ENCODE peak calls at places on chromosomes 11 and 22, in ten cellular contexts. Z is aorta, S is choroid plexus epithelial cell, V is foreskin keratinocyte, I is fibroblast of mammary gland, N is left lobe of liver, B is endothelial cell, J is HS-27A, L is breast epithelium, O is neural crest cell. Y is an unnamed sample.

GRCh38 chr11:95569207-95569606 is 220.4 kb downstream of the FAM76B start:
- DNase-seq in Z (no peak), S (no peak), V (no peak), I (no peak), N (no peak), B (no peak), J (no peak), L (no peak), O (no peak), Y (no peak)

GRCh38 chr11:100785148-100785983 is 98.3 kb downstream of the ARHGAP42 start:
- DNase-seq in Z (no peak), S (no peak), V (no peak), I (no peak), N (no peak), B (no peak), J (no peak), L (no peak), O (no peak), Y (no peak)

GRCh38 chr11:75495749-75496641 is 29.7 kb downstream of the GDPD5 start:
- DNase-seq in Z (no peak), S (no peak), V (no peak), I (no peak), N (no peak), B (peak), J (no peak), L (no peak), O (no peak), Y (peak)

GRCh38 chr11:72684236-72684912 is 10.2 kb upstream of the PDE2A start:
- DNase-seq in Z (peak), S (peak), V (peak), I (peak), N (no peak), B (peak), J (peak), L (peak), O (peak), Y (peak)

GRCh38 chr22:45227645-45228400 is 12.9 kb downstream of the KIAA0930 start:
- DNase-seq in Z (peak), S (no peak), V (no peak), I (no peak), N (no peak), B (no peak), J (no peak), L (no peak), O (no peak), Y (no peak)

GRCh38 chr11:2424811-2425495 is 19.4 kb downstream of the TRPM5 start:
- DNase-seq in Z (no peak), S (no peak), V (no peak), I (no peak), N (no peak), B (no peak), J (no peak), L (no peak), O (no peak), Y (no peak)

GRCh38 chr11:72079776-72080325 is 491 bp downstream of the NUMA1 start:
- DNase-seq in Z (no peak), S (no peak), V (no peak), I (no peak), N (no peak), B (no peak), J (peak), L (no peak), O (peak), Y (no peak)

GRCh38 chr11:31720225-31720624 is 90.9 kb downstream of the PAX6 start:
- DNase-seq in Z (no peak), S (peak), V (no peak), I (no peak), N (no peak), B (no peak), J (no peak), L (no peak), O (no peak), Y (no peak)

GRCh38 chr11:8403310-8403709 is 139.6 kb upstream of the LMO1 start:
- DNase-seq in Z (no peak), S (peak), V (no peak), I (peak), N (no peak), B (no peak), J (no peak), L (no peak), O (no peak), Y (no peak)

GRCh38 chr11:69232821-69233760 is 60.9 kb upstream of the MYEOV start:
- DNase-seq in Z (no peak), S (no peak), V (no peak), I (no peak), N (peak), B (no peak), J (no peak), L (peak), O (no peak), Y (no peak)

GRCh38 chr11:114650661-114651060 is 27.7 kb upstream of the NXPE2 start:
- DNase-seq in Z (no peak), S (no peak), V (no peak), I (no peak), N (no peak), B (no peak), J (no peak), L (no peak), O (no peak), Y (no peak)

GRCh38 chr11:100709233-100709999 is 22.3 kb downstream of the ARHGAP42 start:
- DNase-seq in Z (no peak), S (peak), V (peak), I (peak), N (no peak), B (no peak), J (no peak), L (no peak), O (no peak), Y (no peak)

GRCh38 chr22:45785458-45785857 is 113.8 kb downstream of the ATXN10 start:
- DNase-seq in Z (no peak), S (peak), V (peak), I (peak), N (peak), B (no peak), J (no peak), L (no peak), O (no peak), Y (no peak)

GRCh38 chr11:43765194-43765593 is 84.7 kb downstream of the HSD17B12 start:
- DNase-seq in Z (no peak), S (no peak), V (no peak), I (no peak), N (no peak), B (no peak), J (no peak), L (no peak), O (no peak), Y (no peak)

GRCh38 chr11:128731041-128731663 is 37.3 kb downstream of the FLI1 start:
- DNase-seq in Z (no peak), S (no peak), V (no peak), I (no peak), N (no peak), B (no peak), J (no peak), L (no peak), O (no peak), Y (no peak)

GRCh38 chr11:68509105-68509504 is 48.6 kb downstream of the PPP6R3 start:
- DNase-seq in Z (no peak), S (no peak), V (no peak), I (peak), N (no peak), B (no peak), J (no peak), L (no peak), O (no peak), Y (no peak)

GRCh38 chr11:120182790-120183491 is 27.9 kb upstream of the OAF start:
- DNase-seq in Z (no peak), S (no peak), V (peak), I (peak), N (peak), B (peak), J (no peak), L (no peak), O (no peak), Y (peak)

GRCh38 chr11:113992459-113993105 is 17.7 kb downstream of the HTR3A start:
- DNase-seq in Z (no peak), S (no peak), V (no peak), I (no peak), N (no peak), B (no peak), J (no peak), L (no peak), O (no peak), Y (peak)

GRCh38 chr11:19676508-19677379 is 35.9 kb upstream of the NAV2 start:
- DNase-seq in Z (no peak), S (no peak), V (no peak), I (no peak), N (no peak), B (peak), J (no peak), L (no peak), O (no peak), Y (no peak)

GRCh38 chr22:46113910-46114517 is 36.3 kb upstream of the PPARA start:
- DNase-seq in Z (no peak), S (no peak), V (no peak), I (peak), N (no peak), B (no peak), J (no peak), L (no peak), O (no peak), Y (no peak)

GRCh38 chr11:19988598-19988997 is 171.7 kb downstream of the DBX1 start:
- DNase-seq in Z (peak), S (peak), V (peak), I (peak), N (no peak), B (no peak), J (no peak), L (peak), O (no peak), Y (no peak)

GRCh38 chr11:32006799-32007388 is 84.0 kb upstream of the RCN1 start:
- DNase-seq in Z (no peak), S (peak), V (peak), I (peak), N (no peak), B (peak), J (peak), L (no peak), O (peak), Y (no peak)

GRCh38 chr11:81644239-81644840 is 1089.3 kb downstream of the FAM181B start:
- DNase-seq in Z (no peak), S (peak), V (peak), I (peak), N (no peak), B (peak), J (no peak), L (no peak), O (peak), Y (no peak)

GRCh38 chr22:43158778-43159483 is 7.6 kb downstream of the TSPO start:
- DNase-seq in Z (no peak), S (no peak), V (no peak), I (no peak), N (no peak), B (no peak), J (no peak), L (no peak), O (no peak), Y (no peak)

GRCh38 chr22:36334081-36334831 is 53.5 kb downstream of the MYH9 start:
- DNase-seq in Z (peak), S (no peak), V (peak), I (no peak), N (no peak), B (peak), J (no peak), L (no peak), O (no peak), Y (no peak)

GRCh38 chr11:24781288-24781687 is 284.4 kb downstream of the LUZP2 start:
- DNase-seq in Z (no peak), S (peak), V (no peak), I (no peak), N (no peak), B (no peak), J (no peak), L (no peak), O (no peak), Y (no peak)

GRCh38 chr11:65434667-65435179 is 12.1 kb downstream of the NEAT1 start:
- DNase-seq in Z (no peak), S (peak), V (no peak), I (peak), N (peak), B (no peak), J (no peak), L (no peak), O (no peak), Y (no peak)

GRCh38 chr11:16223558-16223957 is 132.8 kb downstream of the SOX6 start:
- DNase-seq in Z (no peak), S (no peak), V (no peak), I (no peak), N (no peak), B (no peak), J (no peak), L (no peak), O (no peak), Y (no peak)

GRCh38 chr11:122703541-122704272 is 48.2 kb downstream of the UBASH3B start:
- DNase-seq in Z (no peak), S (no peak), V (no peak), I (no peak), N (no peak), B (no peak), J (no peak), L (no peak), O (no peak), Y (no peak)

GRCh38 chr11:19913236-19913892 is 200.7 kb downstream of the NAV2 start:
- DNase-seq in Z (no peak), S (peak), V (no peak), I (no peak), N (no peak), B (no peak), J (no peak), L (no peak), O (no peak), Y (no peak)

GRCh38 chr11:126501641-126502040 is 146.2 kb downstream of the ST3GAL4 start:
- DNase-seq in Z (no peak), S (no peak), V (peak), I (no peak), N (no peak), B (no peak), J (no peak), L (peak), O (no peak), Y (no peak)

GRCh38 chr11:95375881-95376280 is 144.9 kb upstream of the SESN3 start:
- DNase-seq in Z (no peak), S (peak), V (peak), I (peak), N (no peak), B (no peak), J (no peak), L (no peak), O (no peak), Y (no peak)

GRCh38 chr11:61871158-61871597 is 20.2 kb downstream of the FADS3 start:
- DNase-seq in Z (peak), S (peak), V (peak), I (peak), N (no peak), B (peak), J (no peak), L (no peak), O (peak), Y (peak)

GRCh38 chr11:66068154-66068821 is 1.8 kb upstream of the PACS1 start:
- DNase-seq in Z (peak), S (peak), V (no peak), I (peak), N (peak), B (peak), J (no peak), L (peak), O (peak), Y (peak)

GRCh38 chr11:2728663-2729332 is 29.0 kb upstream of the KCNQ1OT1 start:
- DNase-seq in Z (no peak), S (no peak), V (no peak), I (no peak), N (no peak), B (no peak), J (no peak), L (no peak), O (peak), Y (no peak)

GRCh38 chr11:28924007-28924406 is 815.8 kb downstream of the METTL15 start:
- DNase-seq in Z (no peak), S (peak), V (no peak), I (no peak), N (no peak), B (no peak), J (no peak), L (no peak), O (no peak), Y (no peak)

Y was measured in D721Med.